ENCODE peak calls at places on chromosomes 11 and 22, in seven cellular contexts. W is cardiac septum; G is ovary; M is stimulated activated CD4-positive, alpha-beta T cell treated with anti-CD3 and anti-CD28 coated beads, Interleukin-12 subunit alpha, Interleukin-12 subunit beta, amount 100 ng/mL, for 48 hours; I is Calu3; O is activated CD8-positive, alpha-beta memory T cell treated with anti-CD3 and anti-CD28 coated beads, Interleukin-2, amount 50 U/mL, for 48 hours; Y is Ammon's horn. K is an unnamed sample.

GRCh38 chr11:77038029-77038824 is 4.0 kb downstream of the B3GNT6 start:
- DNase-seq in G (no peak), I (peak), O (no peak), W (no peak), M (no peak), Y (no peak), K (no peak)

GRCh38 chr11:128290106-128290840 is 297.1 kb downstream of the ETS1 start:
- DNase-seq in O (peak), Y (peak), G (peak), I (peak), M (peak), W (no peak), K (peak)

GRCh38 chr11:13944801-13945505 is 17.6 kb upstream of the SPON1 start:
- DNase-seq in M (no peak), Y (peak), I (no peak), O (no peak), W (no peak), G (no peak), K (no peak)

GRCh38 chr11:116833491-116833815 is 3.7 kb downstream of the APOC3 start:
- DNase-seq in Y (no peak), G (no peak), O (no peak), I (no peak), M (no peak), W (no peak), K (peak)

GRCh38 chr11:127627629-127628462 is 627.3 kb upstream of the KIRREL3 start:
- DNase-seq in G (peak), O (no peak), I (no peak), Y (no peak), W (no peak), M (no peak), K (no peak)

GRCh38 chr22:20991252-20992055 is 9.4 kb downstream of the LZTR1 start:
- DNase-seq in O (no peak), G (no peak), M (no peak), Y (no peak), I (no peak), W (no peak), K (peak)

GRCh38 chr11:119635041-119635745 is 93.8 kb downstream of the NECTIN1 start:
- DNase-seq in Y (no peak), G (no peak), M (no peak), W (no peak), O (no peak), I (no peak), K (no peak)

GRCh38 chr11:86606849-86607481 is 65.5 kb downstream of the ME3 start:
- DNase-seq in O (no peak), G (no peak), I (no peak), W (no peak), Y (no peak), M (no peak), K (no peak)

GRCh38 chr11:17543041-17543440 is 1.2 kb downstream of the USH1C start:
- DNase-seq in W (no peak), M (no peak), O (no peak), I (no peak), G (no peak), Y (no peak), K (no peak)

GRCh38 chr11:90698238-90698637 is 475.4 kb upstream of the CHORDC1 start:
- DNase-seq in Y (no peak), G (no peak), O (no peak), W (no peak), M (no peak), I (no peak), K (no peak)

GRCh38 chr11:34509336-34509902 is 4.2 kb downstream of the ELF5 start:
- DNase-seq in I (no peak), G (no peak), O (no peak), Y (peak), W (no peak), M (no peak), K (no peak)

GRCh38 chr11:59173080-59173963 is 1.4 kb downstream of the DTX4 start:
- DNase-seq in G (peak), W (no peak), M (no peak), O (peak), I (peak), Y (peak), K (no peak)

GRCh38 chr11:118098996-118099837 is 12.5 kb upstream of the SMIM35 start:
- DNase-seq in I (no peak), Y (peak), O (no peak), M (no peak), W (no peak), G (no peak), K (peak)

GRCh38 chr11:65920035-65920802 is 993 bp downstream of the DRAP1 start:
- DNase-seq in G (peak), I (no peak), W (no peak), O (no peak), Y (no peak), M (no peak), K (peak)

GRCh38 chr11:99154277-99154676 is 133.5 kb downstream of the CNTN5 start:
- DNase-seq in O (no peak), I (no peak), Y (peak), M (no peak), G (no peak), W (no peak), K (no peak)

GRCh38 chr22:25352294-25352680 is 132.8 kb downstream of the CRYBB2 start:
- DNase-seq in G (no peak), Y (no peak), M (no peak), I (no peak), W (peak), O (no peak), K (peak)

GRCh38 chr22:22111267-22111751 is 128.7 kb upstream of the TOP3B start:
- DNase-seq in W (no peak), Y (no peak), M (peak), G (no peak), O (peak), I (no peak), K (no peak)

GRCh38 chr11:77107950-77108349 is 5.3 kb downstream of the OMP start:
- DNase-seq in Y (no peak), O (no peak), W (no peak), M (no peak), G (peak), I (peak), K (no peak)

GRCh38 chr22:20244744-20245576 is 23.2 kb downstream of the RTN4R start:
- DNase-seq in M (no peak), G (no peak), I (no peak), O (peak), W (no peak), Y (no peak), K (no peak)

GRCh38 chr11:69035959-69036340 is 12.8 kb upstream of the TPCN2 start:
- DNase-seq in M (no peak), G (peak), O (no peak), I (no peak), Y (no peak), W (no peak), K (peak)

GRCh38 chr11:30172872-30173271 is 57.9 kb upstream of the FSHB start:
- DNase-seq in O (no peak), I (no peak), M (no peak), Y (peak), W (no peak), G (peak), K (no peak)

GRCh38 chr11:94910779-94911178 is 62.6 kb downstream of the CWC15 start:
- DNase-seq in W (no peak), G (no peak), M (no peak), Y (no peak), O (no peak), I (no peak), K (no peak)

K was measured in sigmoid colon.